ENCODE peak calls at places on chromosomes 13 and 19, in four cellular contexts. N is aorta, R is testis, L is ovary. B is an unnamed sample.

GRCh38 chr19:29483641-29483920 is 42.2 kb upstream of the VSTM2B start:
- DNase-seq in N (peak; percentile 6), R (no peak), L (no peak), B (no peak)

GRCh38 chr13:77789386-77789785 is 91.9 kb downstream of the SLAIN1 start:
- DNase-seq in N (no peak), R (no peak), L (no peak), B (no peak)

GRCh38 chr13:85970727-85971126 is 171.5 kb upstream of the SLITRK6 start:
- DNase-seq in N (no peak), R (no peak), L (no peak), B (no peak)

GRCh38 chr19:33311326-33311682 is 9.0 kb upstream of the CEBPA start:
- DNase-seq in N (no peak), R (no peak), L (no peak), B (peak; percentile 80)

GRCh38 chr13:99800004-99800403 is 171.6 kb downstream of the ZIC5 start:
- DNase-seq in N (no peak), R (peak; percentile 53), L (no peak), B (no peak)

GRCh38 chr13:48728876-48729275 is 75.1 kb downstream of the CYSLTR2 start:
- DNase-seq in N (no peak), R (no peak), L (no peak), B (no peak)

GRCh38 chr19:12954150-12954962 is 2.7 kb downstream of the GADD45GIP1 start:
- DNase-seq in N (no peak), R (no peak), L (no peak), B (peak; percentile 63)

GRCh38 chr19:13843104-13843921 is 33.6 kb upstream of the NANOS3 start:
- DNase-seq in N (peak; percentile 82), R (no peak), L (peak; percentile 75), B (peak; percentile 77)

GRCh38 chr13:23467932-23468278 is 34.4 kb upstream of the SACS start:
- DNase-seq in N (no peak), R (no peak), L (no peak), B (no peak)

GRCh38 chr13:98910501-98910951 is 67.3 kb downstream of the DOCK9 start:
- DNase-seq in N (no peak), R (no peak), L (no peak), B (no peak)

GRCh38 chr19:53916004-53916403 is 6.9 kb downstream of the CACNG7 start:
- DNase-seq in N (no peak), R (no peak), L (no peak), B (no peak)

GRCh38 chr13:80973721-80974120 is 632.8 kb upstream of the SPRY2 start:
- DNase-seq in N (no peak), R (no peak), L (no peak), B (no peak)

GRCh38 chr19:52221831-52222375 is 32.1 kb downstream of the PPP2R1A start:
- DNase-seq in N (no peak), R (no peak), L (no peak), B (no peak)

GRCh38 chr13:27151798-27152599 is 19.6 kb downstream of the USP12 start:
- DNase-seq in N (no peak), R (no peak), L (no peak), B (no peak)

GRCh38 chr13:71237332-71237731 is 629.7 kb downstream of the DACH1 start:
- DNase-seq in N (no peak), R (no peak), L (no peak), B (no peak)

GRCh38 chr13:98456423-98456845 is 120.5 kb downstream of the STK24 start:
- DNase-seq in N (no peak), R (no peak), L (no peak), B (no peak)

GRCh38 chr19:49677232-49677881 is at the start of gene PRMT1:
- DNase-seq in N (no peak), R (no peak), L (peak; percentile 77), B (peak; percentile 79)

GRCh38 chr19:4559569-4559968 is at the start of gene SEMA6B:
- DNase-seq in N (no peak), R (no peak), L (no peak), B (no peak)

GRCh38 chr13:98507060-98507797 is 69.7 kb downstream of the STK24 start:
- DNase-seq in N (peak; percentile 70), R (peak; percentile 72), L (peak; percentile 72), B (peak; percentile 73)

GRCh38 chr13:48400820-48401219 is 12.1 kb downstream of the LPAR6 start:
- DNase-seq in N (no peak), R (no peak), L (no peak), B (no peak)

GRCh38 chr19:56692496-56692895 is 20.9 kb upstream of the ZNF835 start:
- DNase-seq in N (no peak), R (peak; percentile 58), L (peak; percentile 53), B (no peak)

GRCh38 chr13:57633141-57633949 is 1.8 kb downstream of the PCDH17 start:
- DNase-seq in N (peak; percentile 57), R (peak; percentile 73), L (peak; percentile 10), B (peak; percentile 75)

GRCh38 chr19:38115264-38115802 is 108.7 kb downstream of the DPF1 start:
- DNase-seq in N (no peak), R (no peak), L (no peak), B (no peak)

GRCh38 chr19:55857149-55857548 is 20.8 kb downstream of the NLRP4 start:
- DNase-seq in N (no peak), R (no peak), L (no peak), B (no peak)

GRCh38 chr19:36420961-36421748 is 2.7 kb upstream of the ZFP82 start:
- DNase-seq in N (peak; percentile 51), R (peak; percentile 58), L (no peak), B (no peak)

GRCh38 chr13:108044929-108045328 is 170.4 kb downstream of the LIG4 start:
- DNase-seq in N (no peak), R (no peak), L (no peak), B (no peak)

GRCh38 chr19:7902796-7903243 is 857 bp upstream of the MAP2K7 start:
- DNase-seq in N (no peak), R (no peak), L (no peak), B (no peak)

GRCh38 chr19:38735257-38735686 is 9.0 kb downstream of the CAPN12 start:
- DNase-seq in N (peak; percentile 41), R (no peak), L (no peak), B (peak; percentile 70)

GRCh38 chr13:74931698-74932433 is 550.1 kb downstream of the TBC1D4 start:
- DNase-seq in N (no peak), R (no peak), L (no peak), B (no peak)
- H3K27ac ChIP-seq in N (no peak overlapping the region), R (no peak overlapping the region), L (no peak overlapping the region), B (no peak overlapping the region)

GRCh38 chr19:16898306-16899015 is 9.7 kb downstream of the F2RL3 start:
- DNase-seq in N (no peak), R (no peak), L (no peak), B (no peak)
- H3K4me3 ChIP-seq in N (no peak overlapping the region), R (no peak overlapping the region), L (no peak overlapping the region), B (no peak overlapping the region)

GRCh38 chr13:40589285-40590109 is 76.9 kb downstream of the FOXO1 start:
- DNase-seq in N (peak; percentile 55), R (peak; percentile 32), L (no peak), B (no peak)

GRCh38 chr13:40586886-40587285 is 79.6 kb downstream of the FOXO1 start:
- DNase-seq in N (no peak), R (no peak), L (no peak), B (no peak)

GRCh38 chr13:40590112-40590862 is 76.2 kb downstream of the FOXO1 start:
- DNase-seq in N (no peak), R (no peak), L (no peak), B (no peak)

GRCh38 chr13:40585911-40586471 is 80.5 kb downstream of the FOXO1 start:
- DNase-seq in N (no peak), R (no peak), L (no peak), B (no peak)

DNA sequence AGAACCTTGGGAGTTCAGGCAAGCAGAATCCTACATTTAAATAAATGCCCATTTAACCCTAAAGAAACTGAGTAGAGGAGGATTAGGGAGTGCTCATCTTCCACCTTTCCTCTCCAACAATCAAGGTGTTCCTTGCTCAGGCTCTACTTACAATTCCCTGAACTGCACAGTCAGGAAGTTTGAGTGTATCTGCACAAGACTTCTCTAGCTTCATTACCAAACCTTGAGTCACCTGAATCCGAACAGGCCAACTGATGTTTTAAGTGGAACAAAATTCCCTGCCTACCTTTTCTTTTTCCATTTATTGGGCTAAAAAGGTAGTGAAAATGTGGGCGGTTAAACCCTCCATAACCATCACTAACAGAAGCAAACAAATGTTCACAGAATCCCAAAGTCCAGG is 78.3 kb downstream of the FOXO1 start:
- DNase-seq in N (no peak), R (no peak), L (no peak), B (no peak)
- H3K4me1 ChIP-seq in N (peaks cover 13% of the 10 kb centered on the region), R (peaks cover 16% of the 10 kb centered on the region), L (peaks cover 32% of the 10 kb centered on the region), B (peaks cover 51% of the 10 kb centered on the region)

DNA sequence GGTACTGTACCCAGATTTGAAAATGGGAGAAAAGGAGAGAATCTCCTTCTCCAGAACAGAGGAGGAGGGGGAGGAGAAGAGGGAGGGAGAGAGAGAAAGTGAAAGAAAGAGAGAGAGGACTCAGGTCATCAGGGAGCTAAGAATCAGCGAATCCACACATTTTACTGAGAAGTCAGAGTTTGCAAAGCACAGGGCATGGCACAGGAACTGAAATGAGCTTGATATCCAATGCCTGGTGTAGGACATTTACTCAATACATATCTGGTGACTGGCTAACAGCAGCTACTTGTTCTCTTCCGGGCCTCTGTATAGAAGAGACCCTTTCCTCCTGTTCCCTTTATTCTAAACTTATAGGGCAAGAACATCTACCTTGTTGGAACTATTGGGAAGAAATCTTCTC is 375.1 kb downstream of the KLF5 start:
- DNase-seq in N (no peak), R (no peak), L (no peak), B (no peak)
- H3K27ac ChIP-seq in N (no peak overlapping the region), R (no peak overlapping the region), L (no peak overlapping the region), B (no peak overlapping the region)

DNA sequence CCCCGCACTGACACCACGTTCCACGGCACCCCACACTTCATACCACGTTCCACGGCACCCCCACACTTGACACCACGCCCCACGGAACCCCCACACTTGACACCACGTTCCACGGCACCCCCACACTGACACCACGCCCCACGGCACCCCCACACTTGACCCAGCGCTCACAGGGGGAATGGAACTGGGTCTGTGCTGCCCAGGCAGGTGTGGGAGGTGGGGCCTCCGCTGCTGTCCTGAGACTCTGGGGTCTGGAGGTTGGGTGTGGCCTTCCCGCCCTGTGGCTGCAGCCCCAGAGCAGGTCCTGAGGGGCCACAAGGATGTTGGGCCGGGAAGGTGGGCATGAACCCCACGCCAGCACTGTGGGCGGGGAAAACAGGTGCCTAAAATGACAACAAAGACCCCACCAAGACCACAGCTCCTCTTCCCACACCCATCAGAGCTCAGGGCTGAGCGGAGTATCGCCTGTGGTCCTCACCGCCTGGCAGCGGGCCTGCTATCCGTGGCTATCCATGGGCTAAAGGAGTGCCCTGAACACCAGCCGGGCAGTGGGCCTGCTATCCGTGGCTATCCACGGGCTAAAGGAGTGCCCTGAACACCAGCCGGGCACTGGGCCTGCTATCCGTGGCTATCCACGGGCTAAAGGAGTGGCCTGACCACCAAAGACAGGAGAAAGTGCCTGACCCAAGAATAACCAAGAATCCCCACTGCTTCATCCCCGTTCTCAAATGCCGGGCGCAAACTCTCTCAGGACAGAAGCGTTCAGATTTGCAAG is 59.9 kb upstream of the C13orf46 start:
- DNase-seq in N (no peak), R (no peak), L (no peak), B (no peak)
- H3K4me3 ChIP-seq in N (no peak overlapping the region), R (no peak overlapping the region), L (peak overlapping the region; percentile 23), B (no peak overlapping the region)